ENCODE peak calls at places on chromosomes 16 and 17, in ten cellular contexts. One of them, this sample, is unnamed.

GRCh38 chr16:77211880-77212735 is 12.9 kb downstream of the SYCE1L start:
- DNase-seq in ovary: peak
- DNase-seq in DND-41: no peak
- DNase-seq in OCI-LY7: peak
- DNase-seq in AG10803: no peak
- DNase-seq in A549: peak
- DNase-seq in heart right ventricle: peak
- DNase-seq in HCT116: no peak
- DNase-seq in CD8-positive, alpha-beta T cell: peak
- DNase-seq in astrocyte of the spinal cord: peak
- DNase-seq in this sample: peak

GRCh38 chr17:47276868-47277267 is 23.2 kb downstream of the ITGB3 start:
- DNase-seq in ovary: peak
- DNase-seq in DND-41: no peak
- DNase-seq in OCI-LY7: no peak
- DNase-seq in AG10803: peak
- DNase-seq in A549: no peak
- DNase-seq in heart right ventricle: peak
- DNase-seq in HCT116: no peak
- DNase-seq in CD8-positive, alpha-beta T cell: no peak
- DNase-seq in astrocyte of the spinal cord: peak
- DNase-seq in this sample: no peak

GRCh38 chr17:78051186-78051972 is 77.2 kb downstream of the TMC6 start:
- DNase-seq in ovary: no peak
- DNase-seq in DND-41: no peak
- DNase-seq in OCI-LY7: no peak
- DNase-seq in AG10803: no peak
- DNase-seq in A549: no peak
- DNase-seq in heart right ventricle: no peak
- DNase-seq in HCT116: no peak
- DNase-seq in CD8-positive, alpha-beta T cell: no peak
- DNase-seq in astrocyte of the spinal cord: no peak
- DNase-seq in this sample: no peak

GRCh38 chr17:8964801-8965393 is 610 bp downstream of the PIK3R5 start:
- DNase-seq in ovary: no peak
- DNase-seq in DND-41: peak
- DNase-seq in OCI-LY7: no peak
- DNase-seq in AG10803: no peak
- DNase-seq in A549: no peak
- DNase-seq in heart right ventricle: no peak
- DNase-seq in HCT116: no peak
- DNase-seq in CD8-positive, alpha-beta T cell: peak
- DNase-seq in astrocyte of the spinal cord: no peak
- DNase-seq in this sample: peak

GRCh38 chr17:9291912-9292562 is 270.7 kb downstream of the NTN1 start:
- DNase-seq in ovary: peak
- DNase-seq in DND-41: peak
- DNase-seq in OCI-LY7: peak
- DNase-seq in AG10803: peak
- DNase-seq in A549: peak
- DNase-seq in heart right ventricle: peak
- DNase-seq in HCT116: no peak
- DNase-seq in CD8-positive, alpha-beta T cell: peak
- DNase-seq in astrocyte of the spinal cord: peak
- DNase-seq in this sample: peak

GRCh38 chr17:64200080-64201042 is 62.7 kb downstream of the TEX2 start:
- DNase-seq in ovary: no peak
- DNase-seq in DND-41: peak
- DNase-seq in OCI-LY7: no peak
- DNase-seq in AG10803: peak
- DNase-seq in A549: no peak
- DNase-seq in heart right ventricle: no peak
- DNase-seq in HCT116: no peak
- DNase-seq in CD8-positive, alpha-beta T cell: no peak
- DNase-seq in astrocyte of the spinal cord: peak
- DNase-seq in this sample: no peak

GRCh38 chr17:52025231-52025630 is 133.3 kb downstream of the CA10 start:
- DNase-seq in ovary: no peak
- DNase-seq in DND-41: no peak
- DNase-seq in OCI-LY7: no peak
- DNase-seq in AG10803: peak
- DNase-seq in A549: no peak
- DNase-seq in heart right ventricle: no peak
- DNase-seq in HCT116: no peak
- DNase-seq in CD8-positive, alpha-beta T cell: no peak
- DNase-seq in astrocyte of the spinal cord: peak
- DNase-seq in this sample: no peak

GRCh38 chr17:4741544-4741943 is 1.8 kb upstream of the CXCL16 start:
- DNase-seq in ovary: no peak
- DNase-seq in DND-41: no peak
- DNase-seq in OCI-LY7: no peak
- DNase-seq in AG10803: no peak
- DNase-seq in A549: no peak
- DNase-seq in heart right ventricle: no peak
- DNase-seq in HCT116: no peak
- DNase-seq in CD8-positive, alpha-beta T cell: no peak
- DNase-seq in astrocyte of the spinal cord: no peak
- DNase-seq in this sample: no peak

GRCh38 chr17:77649717-77650211 is 308.7 kb upstream of the TNRC6C start:
- DNase-seq in ovary: no peak
- DNase-seq in DND-41: peak
- DNase-seq in OCI-LY7: peak
- DNase-seq in AG10803: peak
- DNase-seq in A549: peak
- DNase-seq in heart right ventricle: no peak
- DNase-seq in HCT116: peak
- DNase-seq in CD8-positive, alpha-beta T cell: no peak
- DNase-seq in astrocyte of the spinal cord: no peak
- DNase-seq in this sample: no peak

GRCh38 chr16:2090819-2091721 is 43.3 kb downstream of the TSC2 start:
- DNase-seq in ovary: peak
- DNase-seq in DND-41: no peak
- DNase-seq in OCI-LY7: peak
- DNase-seq in AG10803: no peak
- DNase-seq in A549: no peak
- DNase-seq in heart right ventricle: peak
- DNase-seq in HCT116: peak
- DNase-seq in CD8-positive, alpha-beta T cell: no peak
- DNase-seq in astrocyte of the spinal cord: peak
- DNase-seq in this sample: peak
- TF ChIP-seq CTCF in ovary: no peak
- TF ChIP-seq CTCF in DND-41: no peak
- TF ChIP-seq CTCF in OCI-LY7: no peak
- TF ChIP-seq CTCF in AG10803: no peak
- TF ChIP-seq CTCF in A549: peak
- TF ChIP-seq CTCF in heart right ventricle: peak
- TF ChIP-seq CTCF in HCT116: peak
- TF ChIP-seq CTCF in CD8-positive, alpha-beta T cell: no peak
- TF ChIP-seq CTCF in astrocyte of the spinal cord: no peak
- TF ChIP-seq CTCF in this sample: no peak

GRCh38 chr16:117381-118365 is 20.8 kb downstream of the NPRL3 start:
- DNase-seq in ovary: peak
- DNase-seq in DND-41: peak
- DNase-seq in OCI-LY7: peak
- DNase-seq in AG10803: peak
- DNase-seq in A549: peak
- DNase-seq in heart right ventricle: peak
- DNase-seq in HCT116: peak
- DNase-seq in CD8-positive, alpha-beta T cell: peak
- DNase-seq in astrocyte of the spinal cord: no peak
- DNase-seq in this sample: peak
- TF ChIP-seq CTCF in ovary: no peak
- TF ChIP-seq CTCF in DND-41: peak
- TF ChIP-seq CTCF in OCI-LY7: peak
- TF ChIP-seq CTCF in AG10803: peak
- TF ChIP-seq CTCF in A549: peak
- TF ChIP-seq CTCF in heart right ventricle: peak
- TF ChIP-seq CTCF in HCT116: peak
- TF ChIP-seq CTCF in CD8-positive, alpha-beta T cell: peak
- TF ChIP-seq CTCF in astrocyte of the spinal cord: peak
- TF ChIP-seq CTCF in this sample: peak

DNA sequence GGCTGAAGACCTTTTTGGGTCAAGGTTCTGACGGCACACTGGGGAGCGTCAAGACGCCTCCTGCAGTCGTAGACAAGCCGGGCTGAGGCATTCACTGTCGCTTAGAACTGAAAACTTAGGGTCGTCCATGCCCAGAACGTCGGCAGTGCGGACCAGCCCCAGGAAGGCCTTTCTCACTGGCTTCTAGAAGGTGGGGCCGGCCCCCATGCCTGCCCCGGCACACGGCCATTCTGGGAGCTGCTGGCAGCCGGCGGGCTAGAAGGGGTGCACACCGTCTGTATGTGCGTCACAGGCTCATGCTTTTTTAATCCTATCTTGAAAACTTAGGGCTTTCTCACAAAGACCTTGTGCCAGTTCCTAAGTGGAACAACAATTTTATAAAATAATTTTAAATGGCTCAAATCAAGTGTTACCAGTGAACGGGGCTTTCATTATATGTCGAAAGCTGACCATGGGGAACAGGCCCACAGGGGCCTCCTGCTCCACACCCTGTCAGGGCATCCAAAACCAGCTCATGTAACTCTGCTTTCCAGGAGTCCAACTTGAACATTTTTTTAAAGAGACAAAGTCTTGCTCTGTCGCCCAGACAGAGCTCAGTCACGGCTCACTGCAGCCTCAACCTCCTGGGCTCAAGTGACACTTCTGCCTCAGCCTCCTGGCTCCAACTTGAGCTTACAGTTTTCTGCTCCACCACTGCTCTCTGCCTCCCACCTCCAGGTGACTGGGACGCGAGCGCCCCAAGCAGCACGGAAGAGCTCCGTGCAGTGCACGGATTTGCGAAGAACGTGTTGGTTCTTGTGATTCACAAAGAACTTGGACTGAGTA is 111.2 kb downstream of the ANKRD11 start:
- DNase-seq in ovary: peak
- DNase-seq in DND-41: no peak
- DNase-seq in OCI-LY7: peak
- DNase-seq in AG10803: no peak
- DNase-seq in A549: no peak
- DNase-seq in heart right ventricle: no peak
- DNase-seq in HCT116: no peak
- DNase-seq in CD8-positive, alpha-beta T cell: no peak
- DNase-seq in astrocyte of the spinal cord: no peak
- DNase-seq in this sample: no peak
- TF ChIP-seq CTCF in ovary: no peak
- TF ChIP-seq CTCF in DND-41: no peak
- TF ChIP-seq CTCF in OCI-LY7: no peak
- TF ChIP-seq CTCF in AG10803: no peak
- TF ChIP-seq CTCF in A549: no peak
- TF ChIP-seq CTCF in heart right ventricle: peak
- TF ChIP-seq CTCF in HCT116: no peak
- TF ChIP-seq CTCF in CD8-positive, alpha-beta T cell: no peak
- TF ChIP-seq CTCF in astrocyte of the spinal cord: no peak
- TF ChIP-seq CTCF in this sample: no peak

GRCh38 chr16:57999366-57999970 is 1.0 kb downstream of the ZNF319 start:
- DNase-seq in ovary: no peak
- DNase-seq in DND-41: peak
- DNase-seq in OCI-LY7: peak
- DNase-seq in AG10803: peak
- DNase-seq in A549: no peak
- DNase-seq in heart right ventricle: no peak
- DNase-seq in HCT116: no peak
- DNase-seq in CD8-positive, alpha-beta T cell: peak
- DNase-seq in astrocyte of the spinal cord: peak
- DNase-seq in this sample: peak
- TF ChIP-seq CTCF in ovary: no peak
- TF ChIP-seq CTCF in DND-41: peak
- TF ChIP-seq CTCF in OCI-LY7: peak
- TF ChIP-seq CTCF in AG10803: peak
- TF ChIP-seq CTCF in A549: no peak
- TF ChIP-seq CTCF in heart right ventricle: no peak
- TF ChIP-seq CTCF in HCT116: no peak
- TF ChIP-seq CTCF in CD8-positive, alpha-beta T cell: no peak
- TF ChIP-seq CTCF in astrocyte of the spinal cord: no peak
- TF ChIP-seq CTCF in this sample: no peak

GRCh38 chr17:65561394-65562205 is at the start of gene AXIN2:
- DNase-seq in ovary: peak
- DNase-seq in DND-41: peak
- DNase-seq in OCI-LY7: peak
- DNase-seq in AG10803: peak
- DNase-seq in A549: peak
- DNase-seq in heart right ventricle: peak
- DNase-seq in HCT116: peak
- DNase-seq in CD8-positive, alpha-beta T cell: peak
- DNase-seq in astrocyte of the spinal cord: peak
- DNase-seq in this sample: peak
- TF ChIP-seq CTCF in ovary: peak
- TF ChIP-seq CTCF in DND-41: peak
- TF ChIP-seq CTCF in OCI-LY7: peak
- TF ChIP-seq CTCF in AG10803: peak
- TF ChIP-seq CTCF in A549: no peak
- TF ChIP-seq CTCF in heart right ventricle: peak
- TF ChIP-seq CTCF in HCT116: peak
- TF ChIP-seq CTCF in CD8-positive, alpha-beta T cell: no peak
- TF ChIP-seq CTCF in astrocyte of the spinal cord: peak
- TF ChIP-seq CTCF in this sample: peak

GRCh38 chr16:68382296-68382718 is 66.0 kb downstream of the SMPD3 start:
- DNase-seq in ovary: no peak
- DNase-seq in DND-41: peak
- DNase-seq in OCI-LY7: peak
- DNase-seq in AG10803: no peak
- DNase-seq in A549: peak
- DNase-seq in heart right ventricle: no peak
- DNase-seq in HCT116: no peak
- DNase-seq in CD8-positive, alpha-beta T cell: no peak
- DNase-seq in astrocyte of the spinal cord: no peak
- DNase-seq in this sample: no peak
- TF ChIP-seq CTCF in ovary: no peak
- TF ChIP-seq CTCF in DND-41: peak
- TF ChIP-seq CTCF in OCI-LY7: peak
- TF ChIP-seq CTCF in AG10803: peak
- TF ChIP-seq CTCF in A549: no peak
- TF ChIP-seq CTCF in heart right ventricle: no peak
- TF ChIP-seq CTCF in HCT116: peak
- TF ChIP-seq CTCF in CD8-positive, alpha-beta T cell: no peak
- TF ChIP-seq CTCF in astrocyte of the spinal cord: peak
- TF ChIP-seq CTCF in this sample: peak

DNA sequence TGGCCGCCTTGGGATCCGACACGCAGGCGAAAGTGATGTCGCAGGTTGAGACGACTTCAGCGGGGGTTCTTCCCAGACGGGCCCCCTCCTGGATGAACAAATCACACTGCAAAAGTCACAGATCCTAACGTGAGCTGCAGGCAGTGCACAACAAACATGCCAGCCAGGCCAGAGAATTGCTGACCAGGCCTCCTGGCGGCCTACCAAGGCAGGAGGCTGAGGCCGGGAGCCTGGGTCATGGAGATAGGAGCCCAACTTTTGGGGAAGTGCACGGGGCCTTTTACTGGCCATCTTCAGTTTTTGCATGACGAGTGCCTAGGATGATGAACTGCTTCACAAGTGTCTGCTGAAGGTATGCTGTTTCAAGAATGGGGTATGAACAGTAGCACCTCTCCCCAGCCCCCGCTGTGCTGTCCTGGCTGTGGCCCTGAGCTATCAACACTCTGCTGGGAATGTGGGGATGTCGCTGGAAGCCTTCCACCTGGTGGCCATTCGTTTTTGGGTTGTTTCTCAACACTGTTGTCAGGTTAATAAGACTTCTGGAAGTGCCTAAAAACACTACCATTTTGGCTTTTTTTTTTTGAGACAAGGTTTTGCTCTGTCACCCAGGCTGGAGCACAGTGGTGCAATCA is 12.2 kb upstream of the ROGDI start:
- DNase-seq in ovary: peak
- DNase-seq in DND-41: no peak
- DNase-seq in OCI-LY7: no peak
- DNase-seq in AG10803: no peak
- DNase-seq in A549: no peak
- DNase-seq in heart right ventricle: no peak
- DNase-seq in HCT116: no peak
- DNase-seq in CD8-positive, alpha-beta T cell: no peak
- DNase-seq in astrocyte of the spinal cord: no peak
- DNase-seq in this sample: no peak
- TF ChIP-seq CTCF in ovary: no peak
- TF ChIP-seq CTCF in DND-41: no peak
- TF ChIP-seq CTCF in OCI-LY7: no peak
- TF ChIP-seq CTCF in AG10803: no peak
- TF ChIP-seq CTCF in A549: no peak
- TF ChIP-seq CTCF in heart right ventricle: no peak
- TF ChIP-seq CTCF in HCT116: no peak
- TF ChIP-seq CTCF in CD8-positive, alpha-beta T cell: no peak
- TF ChIP-seq CTCF in astrocyte of the spinal cord: no peak
- TF ChIP-seq CTCF in this sample: no peak

This sample was measured in glutamatergic neuron.